ENCODE peak calls at places on chromosomes 1 and 21, in eight cellular contexts. M is GM06990, S is K562, K is breast epithelium, J is uterus, P is Peyer's patch, F is spleen, T is GM23338. X is an unnamed sample. For H3K27me3, the result is how much of the 10 kb centered on the place peaks cover.

GRCh38 chr1:9721606-9722377 is 70.3 kb downstream of the PIK3CD start:
- DNase-seq in M (peak), S (peak), K (no peak), J (no peak), P (peak), F (peak), T (peak), X (no peak)

GRCh38 chr1:119141020-119141424 is 569 bp upstream of the WARS2 start:
- DNase-seq in M (peak), S (no peak), K (peak), J (peak), P (no peak), F (peak), T (peak), X (no peak)

GRCh38 chr21:36636439-36636838 is 62.5 kb upstream of the SIM2 start:
- DNase-seq in M (no peak), S (no peak), K (no peak), J (no peak), P (no peak), F (no peak), T (no peak), X (no peak)

GRCh38 chr1:98325646-98326441 is 335.7 kb upstream of the SNX7 start:
- DNase-seq in M (no peak), S (no peak), K (peak), J (no peak), P (no peak), F (no peak), T (no peak), X (no peak)

GRCh38 chr1:175543447-175543846 is 199.9 kb downstream of the TNR start:
- DNase-seq in M (no peak), S (no peak), K (no peak), J (no peak), P (no peak), F (no peak), T (no peak), X (no peak)

GRCh38 chr1:167899253-167899681 is 14.7 kb downstream of the ADCY10 start:
- DNase-seq in M (peak), S (no peak), K (peak), J (peak), P (no peak), F (no peak), T (no peak), X (no peak)

GRCh38 chr1:73673980-73674379 is 524.0 kb downstream of the LRRIQ3 start:
- DNase-seq in M (no peak), S (no peak), K (no peak), J (no peak), P (no peak), F (no peak), T (no peak), X (no peak)

GRCh38 chr1:3902546-3902945 is 2.5 kb upstream of the C1orf174 start:
- DNase-seq in M (no peak), S (no peak), K (no peak), J (no peak), P (no peak), F (peak), T (no peak), X (no peak)

GRCh38 chr21:43331962-43332458 is 94.9 kb downstream of the SIK1 start:
- DNase-seq in M (no peak), S (no peak), K (peak), J (no peak), P (no peak), F (no peak), T (no peak), X (no peak)

GRCh38 chr1:47686731-47687617 is 249.1 kb downstream of the FOXD2 start:
- DNase-seq in M (no peak), S (no peak), K (no peak), J (no peak), P (no peak), F (peak), T (peak), X (peak)

GRCh38 chr1:21293537-21294265 is 3.4 kb upstream of the ECE1 start:
- DNase-seq in M (peak), S (no peak), K (no peak), J (no peak), P (peak), F (peak), T (no peak), X (no peak)

GRCh38 chr1:18868354-18868753 is 8.9 kb upstream of the TAS1R2 start:
- DNase-seq in M (no peak), S (no peak), K (no peak), J (no peak), P (no peak), F (no peak), T (no peak), X (no peak)

GRCh38 chr1:232226197-232226681 is 403.7 kb downstream of the SIPA1L2 start:
- DNase-seq in M (no peak), S (no peak), K (no peak), J (no peak), P (no peak), F (no peak), T (peak), X (no peak)

GRCh38 chr1:179867493-179868330 is 9.9 kb downstream of the TOR1AIP2 start:
- DNase-seq in M (no peak), S (peak), K (no peak), J (no peak), P (peak), F (no peak), T (peak), X (no peak)

GRCh38 chr1:200699871-200700270 is 30.2 kb upstream of the DDX59 start:
- DNase-seq in M (no peak), S (no peak), K (no peak), J (no peak), P (no peak), F (no peak), T (peak), X (no peak)

DNA sequence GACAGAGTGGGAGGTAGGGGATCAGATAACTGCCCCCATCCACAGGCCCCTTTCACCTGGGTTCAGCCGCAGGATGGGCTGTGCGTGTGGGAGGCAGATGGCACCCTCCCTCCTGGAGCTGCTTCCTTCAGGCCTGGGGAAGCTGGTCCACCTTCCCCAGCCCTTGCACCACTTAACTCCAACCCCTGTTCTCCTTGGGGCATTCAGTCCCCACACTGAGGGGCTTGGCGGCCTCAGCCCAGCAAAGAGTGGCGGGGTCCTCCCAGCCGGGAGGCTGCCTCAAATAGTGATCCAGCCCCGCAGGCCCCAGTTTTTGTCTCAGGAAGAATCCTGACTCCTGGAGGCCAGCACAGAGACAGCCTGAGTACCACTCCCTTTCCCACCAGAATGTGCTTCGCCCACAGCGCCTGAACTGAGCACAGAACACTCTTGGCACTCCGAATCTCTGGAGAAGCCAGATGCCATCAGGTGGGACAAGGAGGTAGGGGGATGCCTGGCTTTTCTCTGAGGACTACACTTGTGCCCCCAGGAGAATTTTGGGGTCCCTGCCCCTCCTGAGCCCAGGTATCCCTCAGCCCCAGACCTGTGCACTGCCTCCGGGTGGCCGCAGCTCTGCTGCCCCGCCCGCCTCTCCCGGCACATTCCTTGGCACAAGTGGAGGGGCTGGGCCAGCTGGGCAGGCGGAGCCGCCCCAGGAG is 945 bp downstream of the PAQR6 start:
- DNase-seq in M (no peak), S (peak), K (peak), J (no peak), P (no peak), F (peak), T (peak), X (no peak)
- TF ChIP-seq CTCF in M (no peak), S (no peak), K (no peak), J (no peak), P (no peak), F (no peak), T (no peak), X (no peak)

GRCh38 chr1:22454476-22455056 is 2.9 kb downstream of the ZBTB40 start:
- DNase-seq in M (no peak), S (no peak), K (no peak), J (no peak), P (no peak), F (no peak), T (no peak), X (no peak)

GRCh38 chr1:22450421-22451021 is 1.1 kb upstream of the ZBTB40 start:
- DNase-seq in M (no peak), S (no peak), K (no peak), J (no peak), P (no peak), F (no peak), T (no peak), X (no peak)

GRCh38 chr1:22452401-22452963 is 831 bp downstream of the ZBTB40 start:
- DNase-seq in M (no peak), S (no peak), K (no peak), J (peak), P (no peak), F (no peak), T (no peak), X (no peak)

GRCh38 chr1:22451702-22452400 is at the start of gene ZBTB40:
- DNase-seq in M (peak), S (peak), K (peak), J (peak), P (peak), F (peak), T (peak), X (peak)

DNA sequence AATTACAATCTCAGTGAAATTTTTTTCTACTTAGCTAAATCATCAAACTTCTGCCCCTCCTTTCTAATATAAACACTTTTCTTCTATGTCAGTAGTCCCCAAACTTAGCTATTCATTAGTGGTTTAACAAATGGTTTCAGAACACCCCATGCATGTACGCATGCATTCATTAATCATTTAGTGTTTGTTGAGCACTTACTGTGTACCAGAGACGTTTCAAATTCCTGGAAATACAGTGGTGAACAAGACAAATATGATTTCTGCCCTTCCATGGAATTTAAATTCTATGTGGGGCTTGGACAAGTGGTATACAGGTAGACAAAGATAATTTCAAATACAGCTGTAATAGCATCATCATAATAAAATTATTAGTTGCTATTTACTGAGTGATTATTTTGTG is 1.5 kb downstream of the ZBTB40 start:
- DNase-seq in M (no peak), S (no peak), K (no peak), J (no peak), P (no peak), F (no peak), T (no peak), X (no peak)
- H3K4me3 ChIP-seq in M (no peak), S (peak), K (no peak), J (no peak), P (no peak), F (peak), T (peak), X (peak)

GRCh38 chr1:34899471-34899870 is 30.0 kb downstream of the DLGAP3 start:
- DNase-seq in M (no peak), S (no peak), K (no peak), J (no peak), P (no peak), F (no peak), T (no peak), X (no peak)

GRCh38 chr1:34901919-34902318 is 27.5 kb downstream of the DLGAP3 start:
- DNase-seq in M (no peak), S (no peak), K (no peak), J (no peak), P (no peak), F (no peak), T (no peak), X (no peak)

GRCh38 chr1:34900775-34901502 is 28.5 kb downstream of the DLGAP3 start:
- DNase-seq in M (no peak), S (no peak), K (no peak), J (no peak), P (no peak), F (no peak), T (no peak), X (no peak)

GRCh38 chr1:34898220-34898820 is 31.1 kb downstream of the DLGAP3 start:
- DNase-seq in M (no peak), S (no peak), K (no peak), J (no peak), P (no peak), F (no peak), T (no peak), X (no peak)

DNA sequence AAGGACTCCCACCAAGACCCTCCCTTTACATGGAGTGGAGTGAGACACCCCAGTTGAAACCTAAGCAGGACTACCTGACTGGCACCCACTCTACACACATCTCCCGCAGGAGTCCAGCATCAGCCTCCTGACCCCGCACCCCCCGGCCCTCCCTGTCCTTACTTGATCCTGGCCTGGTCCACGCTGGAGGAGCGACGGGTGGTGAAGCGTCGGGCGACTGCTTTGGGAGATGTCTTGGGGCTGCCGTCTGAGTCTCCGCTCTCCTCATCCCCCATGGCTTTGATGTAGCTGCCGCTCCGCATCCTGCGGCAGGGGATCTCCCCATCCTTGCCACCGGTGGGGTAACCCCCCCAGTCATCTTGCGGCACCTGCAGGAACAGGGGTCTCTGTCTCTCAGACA is 29.5 kb downstream of the DLGAP3 start:
- DNase-seq in M (no peak), S (no peak), K (no peak), J (no peak), P (no peak), F (no peak), T (no peak), X (no peak)
- H3K27me3 ChIP-seq in M (under half), S (under half), K (under half), J (under half), P (under half), F (under half), T (under half), X (under half)

DNA sequence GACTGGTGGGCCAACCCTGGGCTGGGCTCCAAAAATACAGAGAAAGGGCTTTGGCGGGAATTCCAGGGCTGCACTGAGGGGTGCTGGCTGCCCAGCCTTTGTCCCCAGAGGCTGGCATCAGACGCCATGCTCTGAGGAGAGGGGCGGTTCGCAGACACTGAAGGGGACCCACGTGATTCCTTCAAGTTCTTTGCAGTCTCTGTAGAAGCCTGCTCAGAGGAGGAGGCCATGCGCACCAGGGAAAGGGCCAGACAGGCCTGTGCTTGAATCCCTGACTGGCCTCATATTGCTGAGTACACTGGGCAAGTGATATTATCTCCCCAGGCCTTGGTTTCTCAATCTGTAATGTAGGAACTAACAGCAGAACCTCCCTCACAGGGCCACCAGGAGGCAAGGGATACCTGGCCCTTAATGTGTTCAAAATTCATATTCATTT is 119.5 kb downstream of the EPHB2 start:
- DNase-seq in M (no peak), S (no peak), K (no peak), J (no peak), P (no peak), F (peak), T (no peak), X (no peak)
- TF ChIP-seq CTCF in M (no peak), S (no peak), K (no peak), J (no peak), P (no peak), F (no peak), T (no peak), X (no peak)

GRCh38 chr1:94355485-94355980 is 62.7 kb upstream of the ABCD3 start:
- DNase-seq in M (no peak), S (no peak), K (no peak), J (no peak), P (no peak), F (no peak), T (no peak), X (no peak)
- H3K4me3 ChIP-seq in M (no peak), S (no peak), K (no peak), J (no peak), P (no peak), F (no peak), T (no peak), X (no peak)

GRCh38 chr1:38092256-38092655 is 45.7 kb upstream of the POU3F1 start:
- DNase-seq in M (no peak), S (no peak), K (no peak), J (no peak), P (no peak), F (no peak), T (no peak), X (no peak)

GRCh38 chr1:38088366-38088765 is 41.8 kb upstream of the POU3F1 start:
- DNase-seq in M (no peak), S (no peak), K (no peak), J (no peak), P (no peak), F (peak), T (peak), X (no peak)

GRCh38 chr1:38089712-38090360 is 43.2 kb upstream of the POU3F1 start:
- DNase-seq in M (no peak), S (no peak), K (no peak), J (no peak), P (no peak), F (peak), T (no peak), X (no peak)

GRCh38 chr1:38093569-38094520 is 47.3 kb upstream of the POU3F1 start:
- DNase-seq in M (no peak), S (no peak), K (no peak), J (no peak), P (no peak), F (peak), T (no peak), X (no peak)

DNA sequence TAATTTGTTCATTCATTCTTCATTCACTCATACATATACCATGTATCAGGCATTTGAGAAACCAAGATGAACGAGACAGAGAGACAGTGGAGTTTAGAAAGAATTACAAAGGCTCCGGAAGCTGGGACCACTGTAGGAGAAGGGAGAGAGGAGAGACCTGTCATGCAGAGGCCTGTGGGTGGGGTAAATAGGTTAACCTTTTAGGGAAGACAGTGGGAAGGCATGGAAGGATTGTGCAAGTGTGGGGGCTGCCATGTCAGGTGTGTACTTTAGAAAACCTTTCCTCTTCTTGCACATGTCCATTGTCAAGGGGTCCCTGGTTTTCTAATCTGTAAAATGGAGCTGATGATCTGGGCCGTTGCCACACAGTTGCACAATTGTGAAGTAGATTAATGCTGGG is 44.2 kb upstream of the POU3F1 start:
- DNase-seq in M (no peak), S (no peak), K (no peak), J (no peak), P (no peak), F (peak), T (no peak), X (no peak)
- H3K27me3 ChIP-seq in M (under half), S (half or more), K (under half), J (under half), P (under half), F (under half), T (under half), X (under half)

GRCh38 chr1:154750681-154751665 is 119.1 kb downstream of the KCNN3 start:
- DNase-seq in M (no peak), S (no peak), K (no peak), J (peak), P (no peak), F (no peak), T (no peak), X (no peak)

GRCh38 chr1:154749078-154749760 is 120.9 kb downstream of the KCNN3 start:
- DNase-seq in M (no peak), S (peak), K (no peak), J (peak), P (no peak), F (no peak), T (peak), X (peak)

GRCh38 chr1:154751690-154752089 is 118.4 kb downstream of the KCNN3 start:
- DNase-seq in M (no peak), S (no peak), K (no peak), J (peak), P (no peak), F (no peak), T (no peak), X (peak)

GRCh38 chr1:154753426-154753825 is 116.7 kb downstream of the KCNN3 start:
- DNase-seq in M (no peak), S (no peak), K (no peak), J (peak), P (no peak), F (no peak), T (no peak), X (no peak)

DNA sequence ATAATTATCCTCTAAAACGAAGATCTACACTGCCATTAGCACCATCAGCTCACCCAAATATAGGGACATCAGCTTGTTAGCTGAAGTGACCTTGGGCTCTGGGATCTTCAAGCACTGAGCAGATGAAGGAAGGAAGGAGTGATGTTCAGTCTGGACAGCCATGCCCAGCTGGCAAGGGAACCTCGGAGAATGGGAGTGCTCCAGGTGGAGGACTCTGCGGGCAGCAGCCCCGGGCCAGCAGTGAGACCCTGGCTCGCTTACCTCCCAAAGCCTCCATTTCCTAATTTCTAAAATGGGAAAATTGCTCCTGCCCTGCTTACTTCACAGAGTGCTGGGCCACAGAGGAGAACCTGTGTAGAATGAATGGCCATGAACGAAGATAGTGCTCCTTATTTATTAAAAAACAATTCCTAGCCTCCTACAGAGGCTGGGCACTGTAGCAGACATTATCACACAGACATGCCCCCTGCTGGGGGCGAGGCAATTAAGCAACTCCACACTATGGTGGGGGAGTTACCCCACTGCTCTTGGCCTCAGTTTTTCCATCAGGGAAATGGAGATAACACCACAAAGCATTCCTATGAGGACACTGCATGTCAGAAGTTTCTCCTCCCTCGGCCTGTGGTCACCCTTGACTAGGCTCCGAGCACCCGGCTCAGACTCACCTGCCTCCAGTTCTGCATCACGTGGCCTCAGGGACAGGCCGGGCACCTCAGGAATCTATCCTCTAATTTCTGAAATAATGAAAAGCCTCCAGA is 117.6 kb downstream of the KCNN3 start:
- DNase-seq in M (no peak), S (no peak), K (no peak), J (peak), P (no peak), F (no peak), T (no peak), X (no peak)
- TF ChIP-seq CTCF in M (peak), S (peak), K (no peak), J (no peak), P (peak), F (no peak), T (no peak), X (no peak)